ENCODE peak calls at places on chromosomes 5 and 9, in nine cellular contexts. J is GM23338, Y is upper lobe of left lung, V is SK-N-SH, O is spleen, W is HCT116, G is esophagus muscularis mucosa, C is GM12878, Z is sigmoid colon. S is an unnamed sample.

GRCh38 chr5:100623719-100624118 is 88.5 kb downstream of the FAM174A start:
- DNase-seq in J (peak; percentile 27), Y (no peak), V (no peak), O (no peak), W (no peak), G (no peak), C (no peak), Z (no peak), S (no peak)

GRCh38 chr5:149776376-149777305 is 46.5 kb downstream of the PPARGC1B start:
- DNase-seq in J (no peak), Y (no peak), V (no peak), O (no peak), W (no peak), G (no peak), C (peak; percentile 41), Z (no peak), S (peak; percentile 77)

GRCh38 chr5:33890147-33890546 is 1.6 kb downstream of the ADAMTS12 start:
- DNase-seq in J (peak; percentile 10), Y (no peak), V (no peak), O (no peak), W (no peak), G (no peak), C (no peak), Z (no peak), S (no peak)

GRCh38 chr5:150801117-150801927 is 22.8 kb downstream of the SMIM3 start:
- DNase-seq in J (peak; percentile 86), Y (no peak), V (peak; percentile 36), O (no peak), W (peak; percentile 51), G (no peak), C (no peak), Z (no peak), S (peak; percentile 21)

GRCh38 chr5:8058626-8059180 is 189.8 kb downstream of the MTRR start:
- DNase-seq in J (no peak), Y (peak; percentile 34), V (no peak), O (no peak), W (no peak), G (peak; percentile 83), C (no peak), Z (no peak), S (no peak)

GRCh38 chr5:66960373-66961137 is 236.0 kb downstream of the CD180 start:
- DNase-seq in J (peak; percentile 22), Y (no peak), V (no peak), O (no peak), W (no peak), G (no peak), C (no peak), Z (no peak), S (peak; percentile 46)

GRCh38 chr5:179312557-179313235 is 32.6 kb downstream of the ADAMTS2 start:
- DNase-seq in J (no peak), Y (peak; percentile 60), V (no peak), O (peak; percentile 51), W (no peak), G (no peak), C (no peak), Z (no peak), S (no peak)

GRCh38 chr9:92762781-92763708 is 1.6 kb downstream of the BICD2 start:
- DNase-seq in J (no peak), Y (no peak), V (no peak), O (peak; percentile 82), W (no peak), G (no peak), C (no peak), Z (no peak), S (no peak)

GRCh38 chr5:145853952-145854351 is 18.8 kb upstream of the PRELID2 start:
- DNase-seq in J (no peak), Y (no peak), V (no peak), O (no peak), W (no peak), G (no peak), C (no peak), Z (no peak), S (no peak)

GRCh38 chr5:144247131-144247530 is 76.5 kb downstream of the KCTD16 start:
- DNase-seq in J (no peak), Y (no peak), V (peak; percentile 1), O (no peak), W (no peak), G (no peak), C (no peak), Z (no peak), S (no peak)

GRCh38 chr9:125631391-125632085 is 75.5 kb downstream of the MAPKAP1 start:
- DNase-seq in J (peak; percentile 77), Y (no peak), V (peak; percentile 71), O (no peak), W (no peak), G (no peak), C (no peak), Z (no peak), S (peak; percentile 20)

GRCh38 chr9:133290751-133291302 is 15.8 kb upstream of the ABO start:
- DNase-seq in J (peak; percentile 29), Y (no peak), V (no peak), O (no peak), W (no peak), G (peak; percentile 83), C (no peak), Z (no peak), S (no peak)

GRCh38 chr9:128153117-128153946 is 4.1 kb downstream of the LCN2 start:
- DNase-seq in J (no peak), Y (peak; percentile 64), V (no peak), O (peak; percentile 61), W (no peak), G (no peak), C (no peak), Z (no peak), S (no peak)

GRCh38 chr5:150656191-150657132 is 4.6 kb upstream of the MYOZ3 start:
- DNase-seq in J (peak; percentile 83), Y (peak; percentile 97), V (peak; percentile 100), O (peak; percentile 93), W (no peak), G (no peak), C (peak; percentile 11), Z (peak; percentile 88), S (peak; percentile 82)

GRCh38 chr5:115843444-115844130 is 1.9 kb downstream of the AP3S1 start:
- DNase-seq in J (no peak), Y (no peak), V (no peak), O (no peak), W (no peak), G (no peak), C (no peak), Z (no peak), S (no peak)

GRCh38 chr5:102418531-102418930 is 80.3 kb downstream of the SLCO6A1 start:
- DNase-seq in J (no peak), Y (no peak), V (peak; percentile 3), O (no peak), W (no peak), G (no peak), C (no peak), Z (no peak), S (no peak)

GRCh38 chr5:102421647-102422046 is 77.2 kb downstream of the SLCO6A1 start:
- DNase-seq in J (no peak), Y (no peak), V (no peak), O (no peak), W (peak; percentile 3), G (no peak), C (no peak), Z (no peak), S (no peak)
- TF ChIP-seq CTCF in J (peak; percentile 11), Y (no peak), V (no peak), O (no peak), W (peak; percentile 27), G (no peak), C (no peak), Z (no peak), S (no peak)

DNA sequence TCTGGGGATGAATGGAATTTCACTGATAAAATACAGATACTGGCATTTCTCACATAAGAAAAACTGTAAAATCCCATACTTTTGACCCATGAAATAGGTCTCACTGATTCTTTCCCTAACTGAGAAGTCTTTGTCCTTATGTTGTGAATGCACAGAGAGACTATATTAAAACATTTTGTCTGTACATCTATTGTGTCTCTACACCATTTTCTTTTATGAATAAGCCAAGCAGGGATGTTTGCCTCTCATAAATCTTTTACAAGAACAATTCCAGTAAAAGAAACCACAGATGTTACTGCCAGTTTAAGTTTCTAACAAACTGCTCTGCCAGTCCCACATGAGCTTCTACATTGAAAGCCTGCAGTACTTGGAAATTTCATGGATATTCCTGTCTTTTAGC is 415.4 kb upstream of the ADAMTSL1 start:
- DNase-seq in J (no peak), Y (no peak), V (no peak), O (no peak), W (no peak), G (no peak), C (no peak), Z (no peak), S (no peak)
- H3K27ac ChIP-seq in J (no peak overlapping the region), Y (no peak overlapping the region), V (no peak overlapping the region), O (no peak overlapping the region), W (no peak overlapping the region), G (peak overlapping the region; percentile 28), C (no peak overlapping the region), Z (no peak overlapping the region), S (peak overlapping the region; percentile 63)

GRCh38 chr5:132369012-132369470 is 469 bp upstream of the SLC22A5 start:
- DNase-seq in J (no peak), Y (no peak), V (no peak), O (no peak), W (no peak), G (no peak), C (no peak), Z (no peak), S (no peak)

GRCh38 chr5:132362086-132362485 is 7.4 kb upstream of the SLC22A5 start:
- DNase-seq in J (no peak), Y (no peak), V (no peak), O (no peak), W (no peak), G (no peak), C (no peak), Z (no peak), S (no peak)

GRCh38 chr5:132363431-132364112 is 5.9 kb upstream of the SLC22A5 start:
- DNase-seq in J (no peak), Y (no peak), V (no peak), O (no peak), W (peak; percentile 47), G (no peak), C (no peak), Z (no peak), S (no peak)

GRCh38 chr5:132365213-132365612 is 4.3 kb upstream of the SLC22A5 start:
- DNase-seq in J (no peak), Y (no peak), V (no peak), O (no peak), W (peak; percentile 59), G (no peak), C (no peak), Z (no peak), S (no peak)

DNA sequence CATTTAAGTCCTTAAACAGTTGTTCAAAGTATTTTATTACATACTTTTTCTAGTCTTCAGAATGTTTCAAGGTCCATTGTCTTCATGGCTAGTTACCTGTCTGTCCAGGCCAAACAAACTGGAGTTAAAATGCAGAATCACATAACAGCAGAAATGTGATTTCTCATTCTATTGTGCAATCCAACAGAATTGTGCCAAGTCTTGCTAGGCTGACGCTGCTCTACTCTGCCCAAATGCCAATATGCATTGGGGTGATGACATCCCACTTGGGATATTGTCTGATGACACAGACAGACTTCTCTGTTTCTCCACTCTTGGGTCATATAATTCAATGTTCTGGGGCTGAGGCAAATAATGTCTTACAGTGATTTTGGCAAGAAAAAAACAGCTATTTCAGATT is 5.2 kb upstream of the SLC22A5 start:
- DNase-seq in J (no peak), Y (no peak), V (no peak), O (no peak), W (no peak), G (no peak), C (no peak), Z (no peak), S (no peak)
- TF ChIP-seq POLR2AphosphoS5 in J (no peak), Y (peak; percentile 68), V (no peak), O (peak; percentile 62), W (no peak), G (peak; percentile 76), C (no peak), Z (peak; percentile 70), S (no peak)

GRCh38 chr9:120980951-120981350 is 54.4 kb upstream of the TRAF1 start:
- DNase-seq in J (peak; percentile 65), Y (no peak), V (no peak), O (no peak), W (no peak), G (no peak), C (no peak), Z (no peak), S (no peak)
- TF ChIP-seq CTCF in J (peak; percentile 19), Y (no peak), V (no peak), O (no peak), W (no peak), G (no peak), C (no peak), Z (no peak), S (no peak)